ENCODE peak calls at places on chromosomes 12 and 14, in nine cellular contexts. One of them, this sample, is unnamed.

GRCh38 chr14:68476212-68476964 is 316.5 kb downstream of the ZFP36L1 start:
- DNase-seq in naive thymus-derived CD4-positive, alpha-beta T cell: no peak
- DNase-seq in CD4-positive, alpha-beta T cell: no peak
- DNase-seq in lung: no peak
- DNase-seq in GM23248: peak; percentile 96
- DNase-seq in upper lobe of left lung: peak; percentile 85
- DNase-seq in CD4-positive, CD25-positive, alpha-beta regulatory T cell: no peak
- DNase-seq in transverse colon: peak; percentile 35
- DNase-seq in neural progenitor cell: peak; percentile 59
- DNase-seq in this sample: no peak

GRCh38 chr12:24902521-24903304 is 46.2 kb downstream of the BCAT1 start:
- DNase-seq in upper lobe of left lung: no peak
- DNase-seq in lung: no peak
- DNase-seq in GM23248: peak; percentile 67
- DNase-seq in CD4-positive, alpha-beta T cell: no peak
- DNase-seq in CD4-positive, CD25-positive, alpha-beta regulatory T cell: peak; percentile 23
- DNase-seq in transverse colon: no peak
- DNase-seq in neural progenitor cell: peak; percentile 78
- DNase-seq in naive thymus-derived CD4-positive, alpha-beta T cell: no peak
- DNase-seq in this sample: peak; percentile 45

GRCh38 chr14:36085861-36086260 is 90.7 kb downstream of the PTCSC3 start:
- DNase-seq in GM23248: no peak
- DNase-seq in neural progenitor cell: no peak
- DNase-seq in CD4-positive, CD25-positive, alpha-beta regulatory T cell: no peak
- DNase-seq in lung: no peak
- DNase-seq in transverse colon: no peak
- DNase-seq in naive thymus-derived CD4-positive, alpha-beta T cell: no peak
- DNase-seq in CD4-positive, alpha-beta T cell: no peak
- DNase-seq in upper lobe of left lung: no peak
- DNase-seq in this sample: no peak

GRCh38 chr12:98864363-98864762 is 219.3 kb downstream of the APAF1 start:
- DNase-seq in naive thymus-derived CD4-positive, alpha-beta T cell: no peak
- DNase-seq in upper lobe of left lung: no peak
- DNase-seq in GM23248: no peak
- DNase-seq in lung: no peak
- DNase-seq in transverse colon: no peak
- DNase-seq in CD4-positive, alpha-beta T cell: no peak
- DNase-seq in CD4-positive, CD25-positive, alpha-beta regulatory T cell: no peak
- DNase-seq in neural progenitor cell: no peak
- DNase-seq in this sample: no peak

GRCh38 chr12:55972906-55973597 is 826 bp upstream of the RAB5B start:
- DNase-seq in naive thymus-derived CD4-positive, alpha-beta T cell: peak; percentile 27
- DNase-seq in CD4-positive, CD25-positive, alpha-beta regulatory T cell: no peak
- DNase-seq in GM23248: no peak
- DNase-seq in neural progenitor cell: no peak
- DNase-seq in lung: no peak
- DNase-seq in CD4-positive, alpha-beta T cell: no peak
- DNase-seq in upper lobe of left lung: no peak
- DNase-seq in transverse colon: peak; percentile 18
- DNase-seq in this sample: no peak

GRCh38 chr12:108806350-108806749 is 51.0 kb downstream of the SSH1 start:
- DNase-seq in transverse colon: no peak
- DNase-seq in CD4-positive, CD25-positive, alpha-beta regulatory T cell: no peak
- DNase-seq in upper lobe of left lung: no peak
- DNase-seq in lung: no peak
- DNase-seq in neural progenitor cell: no peak
- DNase-seq in naive thymus-derived CD4-positive, alpha-beta T cell: no peak
- DNase-seq in CD4-positive, alpha-beta T cell: no peak
- DNase-seq in GM23248: peak; percentile 13
- DNase-seq in this sample: peak; percentile 46

GRCh38 chr14:65357091-65357490 is 55.4 kb upstream of the FUT8 start:
- DNase-seq in neural progenitor cell: no peak
- DNase-seq in transverse colon: no peak
- DNase-seq in CD4-positive, alpha-beta T cell: no peak
- DNase-seq in CD4-positive, CD25-positive, alpha-beta regulatory T cell: no peak
- DNase-seq in naive thymus-derived CD4-positive, alpha-beta T cell: no peak
- DNase-seq in lung: no peak
- DNase-seq in upper lobe of left lung: no peak
- DNase-seq in GM23248: no peak
- DNase-seq in this sample: no peak

GRCh38 chr14:36944307-36945010 is 227.9 kb downstream of the SLC25A21 start:
- DNase-seq in lung: no peak
- DNase-seq in upper lobe of left lung: no peak
- DNase-seq in CD4-positive, alpha-beta T cell: no peak
- DNase-seq in CD4-positive, CD25-positive, alpha-beta regulatory T cell: no peak
- DNase-seq in naive thymus-derived CD4-positive, alpha-beta T cell: no peak
- DNase-seq in transverse colon: no peak
- DNase-seq in neural progenitor cell: no peak
- DNase-seq in GM23248: peak; percentile 73
- DNase-seq in this sample: no peak

GRCh38 chr12:62933871-62934798 is 815 bp downstream of the PPM1H start:
- DNase-seq in upper lobe of left lung: peak; percentile 44
- DNase-seq in GM23248: peak; percentile 62
- DNase-seq in naive thymus-derived CD4-positive, alpha-beta T cell: peak; percentile 3
- DNase-seq in transverse colon: peak; percentile 35
- DNase-seq in neural progenitor cell: peak; percentile 65
- DNase-seq in CD4-positive, CD25-positive, alpha-beta regulatory T cell: peak; percentile 8
- DNase-seq in CD4-positive, alpha-beta T cell: no peak
- DNase-seq in lung: peak; percentile 38
- DNase-seq in this sample: peak; percentile 36

GRCh38 chr12:105201389-105201788 is 34.6 kb downstream of the APPL2 start:
- DNase-seq in upper lobe of left lung: no peak
- DNase-seq in CD4-positive, CD25-positive, alpha-beta regulatory T cell: no peak
- DNase-seq in CD4-positive, alpha-beta T cell: no peak
- DNase-seq in naive thymus-derived CD4-positive, alpha-beta T cell: no peak
- DNase-seq in neural progenitor cell: no peak
- DNase-seq in GM23248: no peak
- DNase-seq in lung: no peak
- DNase-seq in transverse colon: no peak
- DNase-seq in this sample: peak; percentile 35

GRCh38 chr12:105198961-105199360 is 37.0 kb downstream of the APPL2 start:
- DNase-seq in GM23248: no peak
- DNase-seq in CD4-positive, alpha-beta T cell: no peak
- DNase-seq in upper lobe of left lung: no peak
- DNase-seq in transverse colon: no peak
- DNase-seq in lung: no peak
- DNase-seq in neural progenitor cell: no peak
- DNase-seq in CD4-positive, CD25-positive, alpha-beta regulatory T cell: no peak
- DNase-seq in naive thymus-derived CD4-positive, alpha-beta T cell: no peak
- DNase-seq in this sample: no peak

GRCh38 chr12:105194947-105195346 is 41.0 kb downstream of the APPL2 start:
- DNase-seq in CD4-positive, alpha-beta T cell: no peak
- DNase-seq in lung: no peak
- DNase-seq in upper lobe of left lung: no peak
- DNase-seq in CD4-positive, CD25-positive, alpha-beta regulatory T cell: no peak
- DNase-seq in transverse colon: no peak
- DNase-seq in neural progenitor cell: no peak
- DNase-seq in GM23248: no peak
- DNase-seq in naive thymus-derived CD4-positive, alpha-beta T cell: no peak
- DNase-seq in this sample: no peak

GRCh38 chr12:105192624-105193225 is 43.2 kb downstream of the APPL2 start:
- DNase-seq in naive thymus-derived CD4-positive, alpha-beta T cell: no peak
- DNase-seq in lung: no peak
- DNase-seq in transverse colon: no peak
- DNase-seq in neural progenitor cell: no peak
- DNase-seq in upper lobe of left lung: no peak
- DNase-seq in GM23248: no peak
- DNase-seq in CD4-positive, CD25-positive, alpha-beta regulatory T cell: no peak
- DNase-seq in CD4-positive, alpha-beta T cell: no peak
- DNase-seq in this sample: no peak

GRCh38 chr12:105196090-105196489 is 39.9 kb downstream of the APPL2 start:
- DNase-seq in CD4-positive, alpha-beta T cell: no peak
- DNase-seq in lung: no peak
- DNase-seq in CD4-positive, CD25-positive, alpha-beta regulatory T cell: no peak
- DNase-seq in GM23248: no peak
- DNase-seq in neural progenitor cell: no peak
- DNase-seq in transverse colon: no peak
- DNase-seq in upper lobe of left lung: no peak
- DNase-seq in naive thymus-derived CD4-positive, alpha-beta T cell: no peak
- DNase-seq in this sample: no peak
- H3K27ac ChIP-seq in CD4-positive, alpha-beta T cell: no peak overlapping the region
- H3K27ac ChIP-seq in lung: no peak overlapping the region
- H3K27ac ChIP-seq in CD4-positive, CD25-positive, alpha-beta regulatory T cell: no peak overlapping the region
- H3K27ac ChIP-seq in GM23248: no peak overlapping the region
- H3K27ac ChIP-seq in neural progenitor cell: no peak overlapping the region
- H3K27ac ChIP-seq in transverse colon: no peak overlapping the region
- H3K27ac ChIP-seq in upper lobe of left lung: no peak overlapping the region
- H3K27ac ChIP-seq in naive thymus-derived CD4-positive, alpha-beta T cell: no peak overlapping the region
- H3K27ac ChIP-seq in this sample: no peak overlapping the region

GRCh38 chr12:111409403-111410228 is 3.9 kb downstream of the SH2B3 start:
- DNase-seq in transverse colon: no peak
- DNase-seq in CD4-positive, alpha-beta T cell: no peak
- DNase-seq in neural progenitor cell: no peak
- DNase-seq in upper lobe of left lung: peak; percentile 40
- DNase-seq in lung: peak; percentile 44
- DNase-seq in GM23248: peak; percentile 87
- DNase-seq in naive thymus-derived CD4-positive, alpha-beta T cell: no peak
- DNase-seq in CD4-positive, CD25-positive, alpha-beta regulatory T cell: no peak
- DNase-seq in this sample: peak; percentile 90
- H3K27ac ChIP-seq in transverse colon: peak overlapping the region; percentile 72
- H3K27ac ChIP-seq in CD4-positive, alpha-beta T cell: peak overlapping the region; percentile 64
- H3K27ac ChIP-seq in neural progenitor cell: no peak overlapping the region
- H3K27ac ChIP-seq in upper lobe of left lung: peak overlapping the region; percentile 96
- H3K27ac ChIP-seq in lung: peak overlapping the region; percentile 90
- H3K27ac ChIP-seq in GM23248: peak overlapping the region; percentile 84
- H3K27ac ChIP-seq in naive thymus-derived CD4-positive, alpha-beta T cell: peak overlapping the region; percentile 97
- H3K27ac ChIP-seq in CD4-positive, CD25-positive, alpha-beta regulatory T cell: peak overlapping the region; percentile 91
- H3K27ac ChIP-seq in this sample: no peak overlapping the region

GRCh38 chr14:72568296-72568992 is 325.5 kb downstream of the DPF3 start:
- DNase-seq in CD4-positive, alpha-beta T cell: no peak
- DNase-seq in naive thymus-derived CD4-positive, alpha-beta T cell: no peak
- DNase-seq in transverse colon: no peak
- DNase-seq in upper lobe of left lung: no peak
- DNase-seq in neural progenitor cell: no peak
- DNase-seq in CD4-positive, CD25-positive, alpha-beta regulatory T cell: no peak
- DNase-seq in GM23248: no peak
- DNase-seq in lung: no peak
- DNase-seq in this sample: no peak

GRCh38 chr14:72565200-72565599 is 328.7 kb downstream of the DPF3 start:
- DNase-seq in CD4-positive, alpha-beta T cell: no peak
- DNase-seq in upper lobe of left lung: no peak
- DNase-seq in neural progenitor cell: no peak
- DNase-seq in CD4-positive, CD25-positive, alpha-beta regulatory T cell: no peak
- DNase-seq in GM23248: peak; percentile 41
- DNase-seq in transverse colon: no peak
- DNase-seq in lung: no peak
- DNase-seq in naive thymus-derived CD4-positive, alpha-beta T cell: no peak
- DNase-seq in this sample: no peak

GRCh38 chr14:72563676-72564075 is 330.2 kb downstream of the DPF3 start:
- DNase-seq in transverse colon: no peak
- DNase-seq in GM23248: no peak
- DNase-seq in CD4-positive, alpha-beta T cell: no peak
- DNase-seq in neural progenitor cell: no peak
- DNase-seq in lung: no peak
- DNase-seq in CD4-positive, CD25-positive, alpha-beta regulatory T cell: no peak
- DNase-seq in upper lobe of left lung: no peak
- DNase-seq in naive thymus-derived CD4-positive, alpha-beta T cell: no peak
- DNase-seq in this sample: no peak

GRCh38 chr14:72567226-72567625 is 326.7 kb downstream of the DPF3 start:
- DNase-seq in lung: no peak
- DNase-seq in naive thymus-derived CD4-positive, alpha-beta T cell: no peak
- DNase-seq in upper lobe of left lung: no peak
- DNase-seq in neural progenitor cell: no peak
- DNase-seq in CD4-positive, alpha-beta T cell: no peak
- DNase-seq in GM23248: no peak
- DNase-seq in CD4-positive, CD25-positive, alpha-beta regulatory T cell: no peak
- DNase-seq in transverse colon: no peak
- DNase-seq in this sample: no peak

DNA sequence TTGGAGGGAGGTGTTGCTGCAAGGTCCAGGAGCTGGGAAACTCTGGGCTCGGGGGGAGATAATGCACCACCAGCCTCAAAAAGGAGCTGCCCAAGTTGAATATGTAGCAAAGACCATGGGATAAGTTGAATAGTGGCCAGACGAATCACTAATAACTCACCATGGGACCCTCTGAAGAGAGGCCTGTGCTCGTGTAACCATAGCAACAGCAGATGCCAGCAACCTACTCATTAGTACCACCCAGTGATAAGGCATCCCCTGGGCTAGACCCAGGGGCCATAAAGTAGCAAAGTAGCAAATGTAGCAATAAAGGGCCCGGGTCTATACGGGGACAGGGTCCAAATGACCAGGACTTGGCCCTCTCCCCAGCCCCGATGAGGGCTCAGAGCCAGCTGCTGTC is 328.0 kb downstream of the DPF3 start:
- DNase-seq in neural progenitor cell: peak; percentile 32
- DNase-seq in upper lobe of left lung: no peak
- DNase-seq in GM23248: no peak
- DNase-seq in lung: no peak
- DNase-seq in CD4-positive, CD25-positive, alpha-beta regulatory T cell: no peak
- DNase-seq in naive thymus-derived CD4-positive, alpha-beta T cell: no peak
- DNase-seq in CD4-positive, alpha-beta T cell: no peak
- DNase-seq in transverse colon: no peak
- DNase-seq in this sample: no peak
- H3K27ac ChIP-seq in neural progenitor cell: no peak overlapping the region
- H3K27ac ChIP-seq in upper lobe of left lung: no peak overlapping the region
- H3K27ac ChIP-seq in GM23248: no peak overlapping the region
- H3K27ac ChIP-seq in lung: no peak overlapping the region
- H3K27ac ChIP-seq in CD4-positive, CD25-positive, alpha-beta regulatory T cell: no peak overlapping the region
- H3K27ac ChIP-seq in naive thymus-derived CD4-positive, alpha-beta T cell: no peak overlapping the region
- H3K27ac ChIP-seq in CD4-positive, alpha-beta T cell: no peak overlapping the region
- H3K27ac ChIP-seq in transverse colon: no peak overlapping the region
- H3K27ac ChIP-seq in this sample: no peak overlapping the region

GRCh38 chr12:1594295-1595025 is at the start of gene FBXL14:
- DNase-seq in CD4-positive, CD25-positive, alpha-beta regulatory T cell: peak; percentile 93
- DNase-seq in upper lobe of left lung: peak; percentile 92
- DNase-seq in naive thymus-derived CD4-positive, alpha-beta T cell: peak; percentile 93
- DNase-seq in CD4-positive, alpha-beta T cell: peak; percentile 87
- DNase-seq in neural progenitor cell: peak; percentile 98
- DNase-seq in GM23248: peak; percentile 92
- DNase-seq in transverse colon: peak; percentile 92
- DNase-seq in lung: peak; percentile 90
- DNase-seq in this sample: peak; percentile 95

GRCh38 chr12:1593232-1594044 is 943 bp downstream of the FBXL14 start:
- DNase-seq in lung: peak; percentile 51
- DNase-seq in CD4-positive, alpha-beta T cell: no peak
- DNase-seq in CD4-positive, CD25-positive, alpha-beta regulatory T cell: peak; percentile 75
- DNase-seq in GM23248: peak; percentile 68
- DNase-seq in naive thymus-derived CD4-positive, alpha-beta T cell: peak; percentile 66
- DNase-seq in neural progenitor cell: peak; percentile 61
- DNase-seq in transverse colon: peak; percentile 74
- DNase-seq in upper lobe of left lung: peak; percentile 66
- DNase-seq in this sample: no peak

GRCh38 chr12:1592444-1593231 is 1.7 kb downstream of the FBXL14 start:
- DNase-seq in naive thymus-derived CD4-positive, alpha-beta T cell: peak; percentile 69
- DNase-seq in upper lobe of left lung: peak; percentile 29
- DNase-seq in CD4-positive, CD25-positive, alpha-beta regulatory T cell: peak; percentile 84
- DNase-seq in GM23248: peak; percentile 88
- DNase-seq in transverse colon: peak; percentile 65
- DNase-seq in lung: no peak
- DNase-seq in neural progenitor cell: peak; percentile 80
- DNase-seq in CD4-positive, alpha-beta T cell: peak; percentile 33
- DNase-seq in this sample: peak; percentile 46

GRCh38 chr12:1595026-1595561 is 713 bp upstream of the FBXL14 start:
- DNase-seq in CD4-positive, CD25-positive, alpha-beta regulatory T cell: no peak
- DNase-seq in upper lobe of left lung: no peak
- DNase-seq in neural progenitor cell: peak; percentile 39
- DNase-seq in naive thymus-derived CD4-positive, alpha-beta T cell: no peak
- DNase-seq in CD4-positive, alpha-beta T cell: no peak
- DNase-seq in transverse colon: peak; percentile 37
- DNase-seq in lung: no peak
- DNase-seq in GM23248: peak; percentile 73
- DNase-seq in this sample: peak; percentile 32

DNA sequence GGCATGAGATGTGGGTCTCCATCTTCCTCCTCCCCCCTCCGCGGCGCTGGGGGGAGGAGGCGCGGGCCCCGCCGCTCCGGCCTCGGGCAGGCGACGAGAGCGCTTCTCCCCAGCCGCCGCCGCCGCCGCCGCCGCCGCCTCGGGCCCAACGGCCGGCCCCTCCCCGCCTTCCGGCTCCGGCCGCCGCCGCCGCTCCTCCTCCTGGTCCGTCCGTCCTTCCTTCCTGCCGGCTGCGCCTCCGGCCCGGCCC is 411 bp downstream of the FBXL14 start:
- DNase-seq in naive thymus-derived CD4-positive, alpha-beta T cell: no peak
- DNase-seq in lung: no peak
- DNase-seq in CD4-positive, alpha-beta T cell: no peak
- DNase-seq in neural progenitor cell: peak; percentile 76
- DNase-seq in GM23248: peak; percentile 86
- DNase-seq in upper lobe of left lung: peak; percentile 71
- DNase-seq in CD4-positive, CD25-positive, alpha-beta regulatory T cell: peak; percentile 80
- DNase-seq in transverse colon: peak; percentile 76
- DNase-seq in this sample: peak; percentile 74
- H3K27ac ChIP-seq in naive thymus-derived CD4-positive, alpha-beta T cell: peak overlapping the region; percentile 76
- H3K27ac ChIP-seq in lung: peak overlapping the region; percentile 96
- H3K27ac ChIP-seq in CD4-positive, alpha-beta T cell: peak overlapping the region; percentile 54
- H3K27ac ChIP-seq in neural progenitor cell: peak overlapping the region; percentile 65
- H3K27ac ChIP-seq in GM23248: peak overlapping the region; percentile 90
- H3K27ac ChIP-seq in upper lobe of left lung: peak overlapping the region; percentile 91
- H3K27ac ChIP-seq in CD4-positive, CD25-positive, alpha-beta regulatory T cell: peak overlapping the region; percentile 74
- H3K27ac ChIP-seq in transverse colon: peak overlapping the region; percentile 95
- H3K27ac ChIP-seq in this sample: peak overlapping the region; percentile 92

This sample was measured in cardiac muscle cell.